ENCODE peak calls at places on chromosomes 12 and 14, in four cellular contexts. One of them, this sample, is unnamed.

GRCh38 chr14:104267895-104268294 is 129.5 kb downstream of the KIF26A start:
- DNase-seq in AG04450: no peak
- DNase-seq in CD4-positive, CD25-positive, alpha-beta regulatory T cell: no peak
- DNase-seq in neural progenitor cell: no peak
- DNase-seq in this sample: no peak

GRCh38 chr14:53855127-53855526 is 101.5 kb downstream of the BMP4 start:
- DNase-seq in AG04450: no peak
- DNase-seq in CD4-positive, CD25-positive, alpha-beta regulatory T cell: no peak
- DNase-seq in neural progenitor cell: no peak
- DNase-seq in this sample: no peak

GRCh38 chr12:761276-761675 is 8.9 kb downstream of the WNK1 start:
- DNase-seq in AG04450: no peak
- DNase-seq in CD4-positive, CD25-positive, alpha-beta regulatory T cell: no peak
- DNase-seq in neural progenitor cell: no peak
- DNase-seq in this sample: no peak

GRCh38 chr12:14689996-14690395 is 6.4 kb downstream of the GUCY2C start:
- DNase-seq in AG04450: no peak
- DNase-seq in CD4-positive, CD25-positive, alpha-beta regulatory T cell: no peak
- DNase-seq in neural progenitor cell: no peak
- DNase-seq in this sample: no peak

GRCh38 chr14:34554540-34555250 is 15.2 kb upstream of the EAPP start:
- DNase-seq in AG04450: peak; percentile 15
- DNase-seq in CD4-positive, CD25-positive, alpha-beta regulatory T cell: no peak
- DNase-seq in neural progenitor cell: no peak
- DNase-seq in this sample: peak; percentile 37

GRCh38 chr12:67222302-67222701 is 46.9 kb upstream of the CAND1 start:
- DNase-seq in AG04450: no peak
- DNase-seq in CD4-positive, CD25-positive, alpha-beta regulatory T cell: no peak
- DNase-seq in neural progenitor cell: peak; percentile 41
- DNase-seq in this sample: no peak

GRCh38 chr14:79967001-79967400 is 244.3 kb downstream of the DIO2 start:
- DNase-seq in AG04450: no peak
- DNase-seq in CD4-positive, CD25-positive, alpha-beta regulatory T cell: no peak
- DNase-seq in neural progenitor cell: no peak
- DNase-seq in this sample: no peak

GRCh38 chr12:25594376-25594775 is 41.3 kb upstream of the LMNTD1 start:
- DNase-seq in AG04450: no peak
- DNase-seq in CD4-positive, CD25-positive, alpha-beta regulatory T cell: no peak
- DNase-seq in neural progenitor cell: no peak
- DNase-seq in this sample: no peak

GRCh38 chr14:103892247-103892646 is 36.0 kb upstream of the TDRD9 start:
- DNase-seq in AG04450: no peak
- DNase-seq in CD4-positive, CD25-positive, alpha-beta regulatory T cell: no peak
- DNase-seq in neural progenitor cell: no peak
- DNase-seq in this sample: no peak

GRCh38 chr12:120762093-120762492 is 36.5 kb downstream of the ACADS start:
- DNase-seq in AG04450: no peak
- DNase-seq in CD4-positive, CD25-positive, alpha-beta regulatory T cell: no peak
- DNase-seq in neural progenitor cell: no peak
- DNase-seq in this sample: no peak

GRCh38 chr12:130917607-130918006 is 36.1 kb upstream of the ADGRD1 start:
- DNase-seq in AG04450: no peak
- DNase-seq in CD4-positive, CD25-positive, alpha-beta regulatory T cell: no peak
- DNase-seq in neural progenitor cell: no peak
- DNase-seq in this sample: no peak

GRCh38 chr12:105018761-105019160 is 32.6 kb downstream of the NOPCHAP1 start:
- DNase-seq in AG04450: no peak
- DNase-seq in CD4-positive, CD25-positive, alpha-beta regulatory T cell: no peak
- DNase-seq in neural progenitor cell: peak; percentile 48
- DNase-seq in this sample: no peak

GRCh38 chr12:89475203-89475990 is 49.2 kb downstream of the GALNT4 start:
- DNase-seq in AG04450: no peak
- DNase-seq in CD4-positive, CD25-positive, alpha-beta regulatory T cell: no peak
- DNase-seq in neural progenitor cell: no peak
- DNase-seq in this sample: no peak

GRCh38 chr12:57899010-57899662 is 42.2 kb upstream of the ATP23 start:
- DNase-seq in AG04450: peak; percentile 51
- DNase-seq in CD4-positive, CD25-positive, alpha-beta regulatory T cell: peak; percentile 80
- DNase-seq in neural progenitor cell: no peak
- DNase-seq in this sample: peak; percentile 36

GRCh38 chr14:66495214-66496098 is 9.3 kb downstream of the CCDC196 start:
- DNase-seq in AG04450: peak; percentile 27
- DNase-seq in CD4-positive, CD25-positive, alpha-beta regulatory T cell: peak; percentile 77
- DNase-seq in neural progenitor cell: peak; percentile 62
- DNase-seq in this sample: no peak

GRCh38 chr12:21416611-21417121 is 20.8 kb upstream of the PYROXD1 start:
- DNase-seq in AG04450: no peak
- DNase-seq in CD4-positive, CD25-positive, alpha-beta regulatory T cell: no peak
- DNase-seq in neural progenitor cell: peak; percentile 39
- DNase-seq in this sample: no peak

GRCh38 chr12:6533653-6534157 is 612 bp upstream of the GAPDH start:
- DNase-seq in AG04450: peak; percentile 59
- DNase-seq in CD4-positive, CD25-positive, alpha-beta regulatory T cell: no peak
- DNase-seq in neural progenitor cell: peak; percentile 95
- DNase-seq in this sample: no peak

GRCh38 chr14:69615471-69616407 is 4.3 kb downstream of the SUSD6 start:
- DNase-seq in AG04450: peak; percentile 45
- DNase-seq in CD4-positive, CD25-positive, alpha-beta regulatory T cell: peak; percentile 80
- DNase-seq in neural progenitor cell: no peak
- DNase-seq in this sample: no peak

DNA sequence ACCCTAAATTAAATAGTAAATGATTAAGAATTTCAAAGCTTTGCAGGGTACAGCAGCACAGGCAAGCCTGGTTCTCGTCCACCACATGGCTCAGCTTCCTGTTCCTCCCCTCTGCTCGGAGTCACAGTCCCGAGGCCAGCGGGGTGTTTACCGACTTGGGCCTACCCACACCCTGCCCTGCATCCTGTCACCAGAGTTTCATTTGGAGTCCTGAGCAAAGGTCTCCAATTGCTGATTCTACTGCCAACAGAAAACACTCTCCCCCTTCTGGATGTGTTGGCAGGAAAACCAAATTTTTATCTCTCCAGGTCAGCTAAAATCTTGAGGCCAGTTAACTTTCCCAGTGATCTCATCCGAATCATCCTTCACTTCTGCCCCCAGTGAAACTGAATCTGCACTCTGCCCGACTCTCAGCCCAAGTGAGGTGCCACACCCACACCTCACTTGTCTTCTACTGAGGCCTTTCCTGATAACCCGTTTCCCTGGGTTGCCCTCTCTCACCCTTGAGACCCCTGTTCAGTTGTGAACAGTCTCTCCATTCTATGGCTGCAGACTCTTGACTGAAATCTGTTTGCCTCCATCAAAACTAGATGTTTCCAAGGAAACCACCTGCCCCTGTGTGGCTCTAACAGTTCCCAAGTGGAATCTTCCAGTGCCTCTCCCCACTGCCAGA is 71.2 kb downstream of the VCPKMT start:
- DNase-seq in AG04450: peak; percentile 43
- DNase-seq in CD4-positive, CD25-positive, alpha-beta regulatory T cell: peak; percentile 96
- DNase-seq in neural progenitor cell: no peak
- DNase-seq in this sample: peak; percentile 64
- H3K27ac ChIP-seq in AG04450: peak overlapping the region; percentile 71
- H3K27ac ChIP-seq in CD4-positive, CD25-positive, alpha-beta regulatory T cell: peak overlapping the region; percentile 81
- H3K27ac ChIP-seq in neural progenitor cell: no peak overlapping the region
- H3K27ac ChIP-seq in this sample: peak overlapping the region; percentile 78

GRCh38 chr12:53591301-53592206 is 34.6 kb downstream of the ATF7 start:
- DNase-seq in AG04450: no peak
- DNase-seq in CD4-positive, CD25-positive, alpha-beta regulatory T cell: no peak
- DNase-seq in neural progenitor cell: peak; percentile 20
- DNase-seq in this sample: no peak
- H3K27ac ChIP-seq in AG04450: no peak overlapping the region
- H3K27ac ChIP-seq in CD4-positive, CD25-positive, alpha-beta regulatory T cell: no peak overlapping the region
- H3K27ac ChIP-seq in neural progenitor cell: peak overlapping the region; percentile 68
- H3K27ac ChIP-seq in this sample: no peak overlapping the region

GRCh38 chr12:52949413-52950331 is 754 bp downstream of the KRT18 start:
- DNase-seq in AG04450: peak; percentile 73
- DNase-seq in CD4-positive, CD25-positive, alpha-beta regulatory T cell: no peak
- DNase-seq in neural progenitor cell: peak; percentile 46
- DNase-seq in this sample: peak; percentile 86
- H3K27ac ChIP-seq in AG04450: peak overlapping the region; percentile 61
- H3K27ac ChIP-seq in CD4-positive, CD25-positive, alpha-beta regulatory T cell: no peak overlapping the region
- H3K27ac ChIP-seq in neural progenitor cell: no peak overlapping the region
- H3K27ac ChIP-seq in this sample: peak overlapping the region; percentile 97

DNA sequence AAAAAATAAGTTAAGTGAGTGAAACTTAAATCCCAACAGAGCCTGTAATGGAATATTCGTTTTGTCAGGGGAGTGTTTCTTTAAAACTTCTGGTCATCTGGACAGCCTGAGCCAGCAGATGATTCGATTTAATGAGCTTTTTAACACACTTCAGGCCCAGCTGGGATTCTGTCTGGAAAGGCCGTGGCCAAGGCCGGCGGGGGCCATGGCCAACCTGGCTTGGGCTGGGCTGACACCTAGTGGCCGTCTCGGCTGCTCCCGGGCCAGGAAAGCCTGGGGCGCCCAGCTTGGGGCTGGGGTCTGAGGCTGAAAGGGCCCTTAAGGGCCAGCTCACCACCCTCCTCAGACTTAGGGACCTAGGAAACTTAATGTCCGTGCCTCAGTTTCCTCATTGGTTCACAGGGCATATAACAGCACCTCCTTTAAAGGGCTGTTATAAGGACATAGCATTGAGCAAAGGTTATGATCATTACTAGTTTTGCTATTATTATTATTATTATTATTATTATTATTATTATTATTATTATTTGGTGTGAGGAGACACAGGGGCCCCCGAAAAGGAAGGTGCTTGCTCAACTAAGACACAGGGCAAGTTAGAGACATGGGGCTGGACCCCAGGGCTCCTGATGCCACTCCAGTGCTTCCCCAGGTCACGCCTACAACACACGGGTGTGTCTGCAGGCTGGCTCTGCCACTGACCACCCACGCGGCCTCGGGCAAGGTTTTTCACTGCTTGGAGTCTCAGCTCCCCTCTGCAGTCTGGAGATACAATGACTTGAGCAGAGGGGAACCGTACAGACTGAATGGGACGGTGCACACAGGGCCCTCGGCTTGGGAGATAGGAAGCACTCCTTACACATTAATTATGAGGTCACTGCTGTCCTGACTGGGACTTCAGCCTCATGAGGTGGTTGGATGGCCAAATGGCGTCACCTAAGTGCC is 84.0 kb downstream of the SYNE3 start:
- DNase-seq in AG04450: no peak
- DNase-seq in CD4-positive, CD25-positive, alpha-beta regulatory T cell: no peak
- DNase-seq in neural progenitor cell: peak; percentile 73
- DNase-seq in this sample: no peak
- H3K27ac ChIP-seq in AG04450: no peak overlapping the region
- H3K27ac ChIP-seq in CD4-positive, CD25-positive, alpha-beta regulatory T cell: no peak overlapping the region
- H3K27ac ChIP-seq in neural progenitor cell: no peak overlapping the region
- H3K27ac ChIP-seq in this sample: no peak overlapping the region

GRCh38 chr14:35826952-35827416 is 846 bp downstream of the BRMS1L start:
- DNase-seq in AG04450: no peak
- DNase-seq in CD4-positive, CD25-positive, alpha-beta regulatory T cell: no peak
- DNase-seq in neural progenitor cell: no peak
- DNase-seq in this sample: no peak
- H3K27ac ChIP-seq in AG04450: no peak overlapping the region
- H3K27ac ChIP-seq in CD4-positive, CD25-positive, alpha-beta regulatory T cell: peak overlapping the region; percentile 83
- H3K27ac ChIP-seq in neural progenitor cell: peak overlapping the region; percentile 86
- H3K27ac ChIP-seq in this sample: peak overlapping the region; percentile 89

GRCh38 chr12:50390284-50390683 is 6.1 kb downstream of the FAM186A start:
- DNase-seq in AG04450: peak; percentile 61
- DNase-seq in CD4-positive, CD25-positive, alpha-beta regulatory T cell: no peak
- DNase-seq in neural progenitor cell: no peak
- DNase-seq in this sample: no peak
- H3K27ac ChIP-seq in AG04450: peak overlapping the region; percentile 57
- H3K27ac ChIP-seq in CD4-positive, CD25-positive, alpha-beta regulatory T cell: no peak overlapping the region
- H3K27ac ChIP-seq in neural progenitor cell: no peak overlapping the region
- H3K27ac ChIP-seq in this sample: peak overlapping the region; percentile 56

This sample was measured in epithelial cell of prostate.